ENCODE peak calls at places on chromosomes 4 and X, in five cellular contexts. J is cardiac fibroblast; K is DMS153; H is stimulated activated CD8-positive, alpha-beta memory T cell treated with anti-CD3 and anti-CD28 coated beads, Interleukin-4, amount 100 ng/mL, for 48 hours; X is right lobe of liver. R is an unnamed sample.
A peak's percentile ranks its signal among the peaks of the same experiment; 100 is the strongest.

GRCh38 chrX:23228950-23229448 is 105.7 kb upstream of the PTCHD1 start:
- DNase-seq in H (no peak), X (no peak), K (no peak), J (no peak), R (no peak)

GRCh38 chr4:48694824-48695223 is 85.3 kb downstream of the FRYL start:
- DNase-seq in X (no peak), K (no peak), J (no peak), H (no peak), R (no peak)

GRCh38 chrX:141405486-141405877 is 163.2 kb upstream of the SPANXC start:
- DNase-seq in K (no peak), H (no peak), X (no peak), J (peak; percentile 72), R (no peak)

GRCh38 chr4:6391852-6392188 is 80.6 kb downstream of the PPP2R2C start:
- DNase-seq in K (no peak), H (no peak), X (no peak), J (no peak), R (no peak)

GRCh38 chrX:323721-324628 is 5.4 kb upstream of the GTPBP6 start:
- DNase-seq in H (no peak), X (peak; percentile 65), J (peak; percentile 63), K (no peak), R (no peak)

GRCh38 chrX:124085063-124085462 is 123.6 kb downstream of the STAG2 start:
- DNase-seq in X (no peak), K (no peak), H (no peak), J (no peak), R (no peak)

GRCh38 chrX:31499120-31499519 is 427.3 kb upstream of the FTHL17 start:
- DNase-seq in K (no peak), X (no peak), J (peak; percentile 74), H (no peak), R (no peak)

GRCh38 chr4:64781737-64782326 is 372.6 kb upstream of the TECRL start:
- DNase-seq in K (no peak), X (no peak), J (peak; percentile 67), H (no peak), R (peak; percentile 15)

GRCh38 chr4:7096264-7096663 is 28.4 kb upstream of the GRPEL1 start:
- DNase-seq in J (no peak), K (no peak), X (no peak), H (no peak), R (no peak)

GRCh38 chr4:179097741-179098140 is 1655.5 kb upstream of the AGA start:
- DNase-seq in J (no peak), H (no peak), K (no peak), X (no peak), R (peak; percentile 4)

GRCh38 chr4:165522049-165522448 is 143.2 kb downstream of the CPE start:
- DNase-seq in H (no peak), X (no peak), K (no peak), J (no peak), R (no peak)

GRCh38 chr4:16659120-16659519 is 239.3 kb downstream of the LDB2 start:
- DNase-seq in H (no peak), J (no peak), X (no peak), K (no peak), R (no peak)

GRCh38 chr4:47533689-47534347 is 48.7 kb downstream of the ATP10D start:
- DNase-seq in H (no peak), J (no peak), X (no peak), K (no peak), R (no peak)

GRCh38 chr4:23269583-23269982 is 576.8 kb downstream of the GBA3 start:
- DNase-seq in K (no peak), J (no peak), X (no peak), H (no peak), R (peak; percentile 79)

GRCh38 chrX:14936561-14936960 is 63.3 kb downstream of the MOSPD2 start:
- DNase-seq in J (peak; percentile 66), X (no peak), H (no peak), K (no peak), R (no peak)

GRCh38 chrX:135114392-135114791 is 5.9 kb downstream of the ETDB start:
- DNase-seq in K (no peak), X (no peak), H (no peak), J (no peak), R (no peak)

GRCh38 chrX:663841-664240 is 33.2 kb downstream of the SHOX start:
- DNase-seq in X (no peak), H (no peak), K (no peak), J (no peak), R (no peak)

GRCh38 chr4:5942947-5943346 is 50.1 kb upstream of the CRMP1 start:
- DNase-seq in H (no peak), J (no peak), X (peak; percentile 37), K (no peak), R (no peak)

GRCh38 chr4:94588900-94589693 is 137.4 kb downstream of the PDLIM5 start:
- DNase-seq in X (no peak), J (peak; percentile 89), K (no peak), H (no peak), R (no peak)

GRCh38 chr4:149531861-149532260 is 283.8 kb downstream of the IQCM start:
- DNase-seq in H (no peak), J (peak; percentile 20), K (no peak), X (peak; percentile 25), R (no peak)

GRCh38 chr4:22030321-22030720 is 81.7 kb upstream of the KCNIP4 start:
- DNase-seq in K (peak; percentile 32), X (no peak), J (no peak), H (no peak), R (no peak)

GRCh38 chr4:125387770-125388169 is 73.0 kb downstream of the FAT4 start:
- DNase-seq in H (no peak), J (peak; percentile 41), X (no peak), K (no peak), R (no peak)

GRCh38 chr4:83768146-83768545 is 232.2 kb downstream of the GPAT3 start:
- DNase-seq in X (no peak), J (no peak), K (no peak), H (no peak), R (no peak)

GRCh38 chrX:1618689-1619088 is 3.8 kb downstream of the ASMT start:
- DNase-seq in J (no peak), H (no peak), X (no peak), K (no peak), R (no peak)

GRCh38 chr4:38610844-38611550 is 53.0 kb upstream of the KLF3 start:
- DNase-seq in H (no peak), J (no peak), K (no peak), X (no peak), R (no peak)

GRCh38 chr4:56986952-56987351 is 8.3 kb downstream of the POLR2B start:
- DNase-seq in J (no peak), H (no peak), X (no peak), K (no peak), R (no peak)

R was measured in AML-193.